ENCODE peak calls at places on chromosome 14, in six cellular contexts. I is Ammon's horn; C is left lung; T is activated CD8-positive, alpha-beta T cell treated with anti-CD3 and anti-CD28 coated beads, Interleukin-2, amount 10 ng/mL, durations not matched to agents 7 days and 5 days; Z is H1; M is memory B cell. E is an unnamed sample.

GRCh38 chr14:68970096-68970612 is 8.9 kb downstream of the ACTN1 start:
- DNase-seq in I (no peak), C (no peak), T (peak), Z (no peak), M (no peak), E (no peak)

GRCh38 chr14:52063107-52063506 is 5.8 kb downstream of the NID2 start:
- DNase-seq in I (no peak), C (no peak), T (no peak), Z (no peak), M (no peak), E (no peak)

GRCh38 chr14:21068521-21069387 is 1.4 kb upstream of the ARHGEF40 start:
- DNase-seq in I (peak), C (peak), T (peak), Z (no peak), M (peak), E (peak)

GRCh38 chr14:47300801-47301200 is 374.6 kb downstream of the MDGA2 start:
- DNase-seq in I (no peak), C (no peak), T (no peak), Z (no peak), M (no peak), E (no peak)

GRCh38 chr14:44782775-44783238 is 178.9 kb downstream of the KLHL28 start:
- DNase-seq in I (no peak), C (no peak), T (no peak), Z (no peak), M (no peak), E (no peak)

GRCh38 chr14:90509403-90509802 is 112.6 kb downstream of the CALM1 start:
- DNase-seq in I (no peak), C (peak), T (no peak), Z (no peak), M (no peak), E (no peak)

GRCh38 chr14:29536886-29537511 is 390.6 kb downstream of the PRKD1 start:
- DNase-seq in I (no peak), C (no peak), T (no peak), Z (no peak), M (no peak), E (peak)

GRCh38 chr14:93012516-93013367 is 89.8 kb downstream of the CHGA start:
- DNase-seq in I (no peak), C (no peak), T (no peak), Z (no peak), M (no peak), E (no peak)

GRCh38 chr14:35754671-35755070 is 54.4 kb downstream of the RALGAPA1 start:
- DNase-seq in I (no peak), C (no peak), T (no peak), Z (no peak), M (no peak), E (no peak)

GRCh38 chr14:105116451-105117256 is 51.4 kb upstream of the GPR132 start:
- DNase-seq in I (no peak), C (no peak), T (no peak), Z (no peak), M (no peak), E (no peak)

GRCh38 chr14:105602799-105603763 is 76.7 kb downstream of the TMEM121 start:
- DNase-seq in I (peak), C (peak), T (no peak), Z (no peak), M (peak), E (no peak)

GRCh38 chr14:85701763-85702162 is 171.8 kb downstream of the FLRT2 start:
- DNase-seq in I (no peak), C (no peak), T (no peak), Z (no peak), M (no peak), E (no peak)

GRCh38 chr14:99968156-99968920 is 96.9 kb upstream of the EVL start:
- DNase-seq in I (no peak), C (no peak), T (no peak), Z (no peak), M (no peak), E (no peak)

GRCh38 chr14:78904094-78904493 is 733.9 kb downstream of the NRXN3 start:
- DNase-seq in I (peak), C (no peak), T (no peak), Z (no peak), M (no peak), E (no peak)

GRCh38 chr14:92655372-92655771 is 93.1 kb downstream of the LGMN start:
- DNase-seq in I (no peak), C (no peak), T (no peak), Z (no peak), M (no peak), E (no peak)

GRCh38 chr14:90698379-90698869 is 117.8 kb downstream of the TTC7B start:
- DNase-seq in I (peak), C (no peak), T (no peak), Z (no peak), M (no peak), E (peak)

GRCh38 chr14:71261206-71261605 is 353.9 kb downstream of the PCNX1 start:
- DNase-seq in I (no peak), C (no peak), T (no peak), Z (no peak), M (no peak), E (no peak)

GRCh38 chr14:76923422-76924362 is 97.5 kb downstream of the LRRC74A start:
- DNase-seq in I (no peak), C (no peak), T (no peak), Z (no peak), M (no peak), E (no peak)

E was measured in globus pallidus.